ENCODE peak calls at places on chromosomes 2 and 18, in seven cellular contexts. E is activated naive CD8-positive, alpha-beta T cell treated with anti-CD3 and anti-CD28 coated beads, Interleukin-2, amount 50 U/mL, for 24 hours; N is thyroid gland; C is tibial artery; T is WTC11; U is sigmoid colon; Y is fibroblast of the aortic adventitia. Q is an unnamed sample.

GRCh38 chr2:714005-714741 is 37.0 kb upstream of the TMEM18 start:
- DNase-seq in E (peak), Y (peak), C (no peak), N (peak), T (peak), U (no peak), Q (no peak)

GRCh38 chr2:226478121-226478809 is 321.4 kb downstream of the IRS1 start:
- DNase-seq in N (peak), T (no peak), C (peak), E (no peak), U (peak), Y (peak), Q (peak)

GRCh38 chr2:233929352-233929843 is 12.2 kb downstream of the TRPM8 start:
- DNase-seq in N (no peak), Y (no peak), E (peak), T (peak), U (no peak), C (no peak), Q (no peak)

GRCh38 chr18:10312316-10313015 is 142.0 kb upstream of the APCDD1 start:
- DNase-seq in T (no peak), E (no peak), C (no peak), U (no peak), Y (no peak), N (no peak), Q (no peak)

GRCh38 chr2:38095079-38095478 is 19.1 kb upstream of the CYP1B1 start:
- DNase-seq in U (no peak), Y (no peak), E (no peak), C (no peak), T (no peak), N (no peak), Q (no peak)

GRCh38 chr2:241542278-241542605 is 16.3 kb upstream of the BOK start:
- DNase-seq in N (peak), E (no peak), T (no peak), C (no peak), U (no peak), Y (no peak), Q (no peak)

GRCh38 chr18:36714476-36714875 is 114.3 kb downstream of the TPGS2 start:
- DNase-seq in C (no peak), U (no peak), E (no peak), Y (no peak), N (no peak), T (no peak), Q (no peak)

GRCh38 chr18:27040796-27041195 is 144.3 kb downstream of the CHST9 start:
- DNase-seq in C (no peak), U (no peak), E (no peak), N (no peak), T (no peak), Y (no peak), Q (no peak)

GRCh38 chr18:57807336-57808117 is 4.4 kb upstream of the ATP8B1 start:
- DNase-seq in N (no peak), C (no peak), U (no peak), E (no peak), Y (peak), T (no peak), Q (no peak)

GRCh38 chr2:85503168-85503610 is 35.8 kb upstream of the MAT2A start:
- DNase-seq in U (no peak), N (no peak), T (no peak), Y (no peak), E (no peak), C (peak), Q (no peak)

GRCh38 chr2:221762496-221762895 is 190.4 kb upstream of the EPHA4 start:
- DNase-seq in C (no peak), E (no peak), Y (no peak), U (no peak), T (no peak), N (no peak), Q (no peak)

GRCh38 chr18:62812242-62812641 is 96.9 kb downstream of the PHLPP1 start:
- DNase-seq in N (no peak), T (no peak), Y (no peak), E (no peak), U (no peak), C (no peak), Q (no peak)